ENCODE peak calls at places on chromosomes 6 and 20, in ten cellular contexts. F is MCF 10A; N is H54; J is SW480; B is MG63; P is effector memory CD8-positive, alpha-beta T cell; I is activated T-helper 9 cell treated with anti-CD3 and anti-CD28 coated beads, Interleukin-2, amount 50 U/mL, for 16 hours; D is smooth muscle cell of the brain vasculature; A is astrocyte of the spinal cord; M is IMR-90. X is an unnamed sample.

GRCh38 chr20:11035211-11035610 is 361.4 kb upstream of the JAG1 start:
- DNase-seq in B (peak; percentile 38), J (no peak), P (no peak), M (no peak), I (no peak), A (no peak), D (no peak), F (no peak), N (no peak), X (no peak)

GRCh38 chr20:45049904-45050471 is 50.9 kb downstream of the KCNS1 start:
- DNase-seq in B (no peak), J (no peak), I (no peak), P (no peak), A (no peak), D (no peak), F (no peak), N (no peak), M (no peak), X (no peak)

GRCh38 chr6:132489376-132489775 is 23.5 kb downstream of the STX7 start:
- DNase-seq in P (no peak), M (no peak), D (no peak), N (no peak), F (no peak), J (no peak), B (no peak), I (no peak), A (no peak), X (no peak)

GRCh38 chr6:65072500-65072899 is 634.5 kb downstream of the EYS start:
- DNase-seq in M (no peak), J (no peak), D (no peak), B (no peak), I (no peak), F (no peak), P (no peak), A (no peak), N (no peak), X (no peak)

GRCh38 chr20:49508435-49509199 is 26.1 kb upstream of the KCNB1 start:
- DNase-seq in M (peak; percentile 45), A (peak; percentile 43), P (no peak), N (peak; percentile 35), J (peak; percentile 75), I (no peak), D (no peak), F (peak; percentile 57), B (no peak), X (peak; percentile 72)

GRCh38 chr6:22575190-22575589 is 5.8 kb downstream of the HDGFL1 start:
- DNase-seq in I (no peak), N (no peak), M (peak; percentile 53), P (no peak), J (no peak), B (peak; percentile 31), D (no peak), A (peak; percentile 48), F (no peak), X (no peak)

GRCh38 chr6:88910922-88911778 is 52.3 kb downstream of the RNGTT start:
- DNase-seq in M (no peak), N (no peak), A (peak; percentile 49), D (no peak), I (no peak), J (no peak), B (no peak), P (no peak), F (no peak), X (no peak)

GRCh38 chr20:33229843-33230242 is 6.0 kb upstream of the BPIFA1 start:
- DNase-seq in P (no peak), A (no peak), I (no peak), D (no peak), M (no peak), F (no peak), J (no peak), N (no peak), B (no peak), X (no peak)

GRCh38 chr6:132084811-132085509 is 133.8 kb upstream of the CCN2 start:
- DNase-seq in A (peak; percentile 97), P (no peak), D (peak; percentile 54), I (no peak), M (peak; percentile 99), N (no peak), F (no peak), J (no peak), B (peak; percentile 32), X (peak; percentile 81)

GRCh38 chr6:160667854-160668481 is 3.9 kb upstream of the LPA start:
- DNase-seq in P (no peak), J (peak; percentile 41), M (no peak), F (peak; percentile 53), I (no peak), N (peak; percentile 4), D (no peak), B (peak; percentile 12), A (no peak), X (peak; percentile 77)

GRCh38 chr6:156731436-156731835 is 45.7 kb upstream of the ARID1B start:
- DNase-seq in J (peak; percentile 16), P (no peak), M (peak; percentile 86), A (peak; percentile 27), B (peak; percentile 64), N (peak; percentile 4), F (peak; percentile 50), D (no peak), I (no peak), X (no peak)

GRCh38 chr6:18154507-18155272 is at the start of gene TPMT:
- DNase-seq in P (peak; percentile 1), I (no peak), A (no peak), J (no peak), N (peak; percentile 69), B (peak; percentile 5), M (no peak), D (no peak), F (no peak), X (no peak)

GRCh38 chr6:73610444-73611275 is 43.1 kb downstream of the SLC17A5 start:
- DNase-seq in N (no peak), P (no peak), D (no peak), B (no peak), I (no peak), A (peak; percentile 67), J (peak; percentile 41), F (peak; percentile 64), M (peak; percentile 66), X (peak; percentile 30)

GRCh38 chr6:104472245-104472644 is 387.5 kb downstream of the HACE1 start:
- DNase-seq in B (no peak), A (no peak), N (no peak), J (no peak), P (no peak), M (no peak), D (no peak), F (no peak), I (no peak), X (no peak)

GRCh38 chr6:158329531-158329930 is 17.3 kb downstream of the TULP4 start:
- DNase-seq in B (no peak), F (no peak), M (no peak), J (no peak), I (no peak), P (no peak), N (no peak), D (no peak), A (no peak), X (no peak)

GRCh38 chr6:140079328-140079727 is 704.9 kb upstream of the CITED2 start:
- DNase-seq in J (no peak), D (no peak), N (no peak), F (no peak), M (peak; percentile 71), P (no peak), I (no peak), A (no peak), B (no peak), X (peak; percentile 6)

GRCh38 chr6:138654715-138655634 is 118.6 kb upstream of the CCDC28A start:
- DNase-seq in A (peak; percentile 46), D (no peak), M (peak; percentile 15), B (peak; percentile 39), N (no peak), J (peak; percentile 73), F (peak; percentile 79), P (no peak), I (no peak), X (no peak)

GRCh38 chr6:60670036-60670435 is 1616.0 kb downstream of the KHDRBS2 start:
- DNase-seq in I (no peak), F (no peak), M (no peak), P (no peak), J (no peak), D (no peak), A (no peak), B (no peak), N (no peak), X (peak; percentile 22)

GRCh38 chr20:37521091-37521771 is at the start of gene NNAT:
- DNase-seq in M (no peak), P (no peak), F (no peak), N (no peak), D (no peak), B (no peak), I (no peak), A (no peak), J (no peak), X (peak; percentile 59)

GRCh38 chr6:110180228-110181008 is at the start of gene CDC40:
- DNase-seq in I (peak; percentile 35), B (peak; percentile 64), D (no peak), A (no peak), J (no peak), M (no peak), N (peak; percentile 18), F (no peak), P (peak; percentile 42), X (no peak)

GRCh38 chr20:5181955-5182354 is 55.1 kb downstream of the CDS2 start:
- DNase-seq in D (no peak), B (no peak), M (peak; percentile 80), P (no peak), N (peak; percentile 43), A (peak; percentile 54), F (no peak), J (peak; percentile 12), I (no peak), X (no peak)

X was measured in mesendoderm.